ENCODE peak calls at places on chromosomes 12 and 14, in eight cellular contexts. One of them, this sample, is unnamed.

GRCh38 chr14:66490143-66491111 is 4.3 kb downstream of the CCDC196 start:
- ATAC-seq in heart left ventricle: no peak
- ATAC-seq in naive thymus-derived CD8-positive, alpha-beta T cell: no peak
- ATAC-seq in CD4-positive, alpha-beta T cell: no peak
- ATAC-seq in left ventricle myocardium superior: no peak
- ATAC-seq in GM23338: no peak
- ATAC-seq in activated B cell treated with CpG ODN at 0.5 μM for 24 hours: no peak
- ATAC-seq in lower lobe of right lung: no peak
- ATAC-seq in this sample: no peak

GRCh38 chr12:7588703-7589329 is 76.9 kb downstream of the APOBEC1 start:
- ATAC-seq in heart left ventricle: peak
- ATAC-seq in naive thymus-derived CD8-positive, alpha-beta T cell: peak
- ATAC-seq in CD4-positive, alpha-beta T cell: no peak
- ATAC-seq in left ventricle myocardium superior: peak
- ATAC-seq in GM23338: no peak
- ATAC-seq in activated B cell treated with CpG ODN at 0.5 μM for 24 hours: no peak
- ATAC-seq in lower lobe of right lung: peak
- ATAC-seq in this sample: no peak

GRCh38 chr14:24071836-24072420 is 566 bp downstream of the CPNE6 start:
- ATAC-seq in heart left ventricle: no peak
- ATAC-seq in naive thymus-derived CD8-positive, alpha-beta T cell: no peak
- ATAC-seq in CD4-positive, alpha-beta T cell: no peak
- ATAC-seq in left ventricle myocardium superior: no peak
- ATAC-seq in GM23338: no peak
- ATAC-seq in activated B cell treated with CpG ODN at 0.5 μM for 24 hours: no peak
- ATAC-seq in lower lobe of right lung: no peak
- ATAC-seq in this sample: no peak

GRCh38 chr12:11812558-11813421 is 163.3 kb downstream of the ETV6 start:
- ATAC-seq in heart left ventricle: peak
- ATAC-seq in naive thymus-derived CD8-positive, alpha-beta T cell: peak
- ATAC-seq in CD4-positive, alpha-beta T cell: peak
- ATAC-seq in left ventricle myocardium superior: peak
- ATAC-seq in GM23338: peak
- ATAC-seq in activated B cell treated with CpG ODN at 0.5 μM for 24 hours: peak
- ATAC-seq in lower lobe of right lung: peak
- ATAC-seq in this sample: peak

GRCh38 chr14:96459851-96460250 is 42.3 kb upstream of the PAPOLA start:
- ATAC-seq in heart left ventricle: no peak
- ATAC-seq in naive thymus-derived CD8-positive, alpha-beta T cell: no peak
- ATAC-seq in CD4-positive, alpha-beta T cell: no peak
- ATAC-seq in left ventricle myocardium superior: no peak
- ATAC-seq in GM23338: no peak
- ATAC-seq in activated B cell treated with CpG ODN at 0.5 μM for 24 hours: no peak
- ATAC-seq in lower lobe of right lung: no peak
- ATAC-seq in this sample: no peak

GRCh38 chr14:62691613-62692489 is 353.4 kb downstream of the KCNH5 start:
- ATAC-seq in heart left ventricle: peak
- ATAC-seq in naive thymus-derived CD8-positive, alpha-beta T cell: no peak
- ATAC-seq in CD4-positive, alpha-beta T cell: no peak
- ATAC-seq in left ventricle myocardium superior: peak
- ATAC-seq in GM23338: no peak
- ATAC-seq in activated B cell treated with CpG ODN at 0.5 μM for 24 hours: no peak
- ATAC-seq in lower lobe of right lung: peak
- ATAC-seq in this sample: no peak

GRCh38 chr12:57268264-57268663 is 17.3 kb upstream of the STAC3 start:
- ATAC-seq in heart left ventricle: no peak
- ATAC-seq in naive thymus-derived CD8-positive, alpha-beta T cell: no peak
- ATAC-seq in CD4-positive, alpha-beta T cell: no peak
- ATAC-seq in left ventricle myocardium superior: no peak
- ATAC-seq in GM23338: no peak
- ATAC-seq in activated B cell treated with CpG ODN at 0.5 μM for 24 hours: no peak
- ATAC-seq in lower lobe of right lung: peak
- ATAC-seq in this sample: no peak

GRCh38 chr14:100684154-100684553 is 42.5 kb upstream of the DLK1 start:
- ATAC-seq in heart left ventricle: no peak
- ATAC-seq in naive thymus-derived CD8-positive, alpha-beta T cell: no peak
- ATAC-seq in CD4-positive, alpha-beta T cell: no peak
- ATAC-seq in left ventricle myocardium superior: no peak
- ATAC-seq in GM23338: no peak
- ATAC-seq in activated B cell treated with CpG ODN at 0.5 μM for 24 hours: no peak
- ATAC-seq in lower lobe of right lung: no peak
- ATAC-seq in this sample: no peak

GRCh38 chr12:57332646-57333312 is 81.8 kb upstream of the STAC3 start:
- ATAC-seq in heart left ventricle: no peak
- ATAC-seq in naive thymus-derived CD8-positive, alpha-beta T cell: no peak
- ATAC-seq in CD4-positive, alpha-beta T cell: no peak
- ATAC-seq in left ventricle myocardium superior: no peak
- ATAC-seq in GM23338: no peak
- ATAC-seq in activated B cell treated with CpG ODN at 0.5 μM for 24 hours: no peak
- ATAC-seq in lower lobe of right lung: no peak
- ATAC-seq in this sample: no peak

GRCh38 chr12:83321971-83322370 is 635.3 kb downstream of the TMTC2 start:
- ATAC-seq in heart left ventricle: no peak
- ATAC-seq in naive thymus-derived CD8-positive, alpha-beta T cell: no peak
- ATAC-seq in CD4-positive, alpha-beta T cell: no peak
- ATAC-seq in left ventricle myocardium superior: no peak
- ATAC-seq in GM23338: no peak
- ATAC-seq in activated B cell treated with CpG ODN at 0.5 μM for 24 hours: no peak
- ATAC-seq in lower lobe of right lung: no peak
- ATAC-seq in this sample: no peak

GRCh38 chr12:12336049-12336411 is 14.0 kb downstream of the MANSC1 start:
- ATAC-seq in heart left ventricle: no peak
- ATAC-seq in naive thymus-derived CD8-positive, alpha-beta T cell: no peak
- ATAC-seq in CD4-positive, alpha-beta T cell: no peak
- ATAC-seq in left ventricle myocardium superior: no peak
- ATAC-seq in GM23338: no peak
- ATAC-seq in activated B cell treated with CpG ODN at 0.5 μM for 24 hours: peak
- ATAC-seq in lower lobe of right lung: peak
- ATAC-seq in this sample: no peak

GRCh38 chr14:69701857-69702256 is 65.1 kb upstream of the SRSF5 start:
- ATAC-seq in heart left ventricle: peak
- ATAC-seq in naive thymus-derived CD8-positive, alpha-beta T cell: no peak
- ATAC-seq in CD4-positive, alpha-beta T cell: no peak
- ATAC-seq in left ventricle myocardium superior: peak
- ATAC-seq in GM23338: no peak
- ATAC-seq in activated B cell treated with CpG ODN at 0.5 μM for 24 hours: no peak
- ATAC-seq in lower lobe of right lung: peak
- ATAC-seq in this sample: peak

GRCh38 chr14:68558096-68558495 is 234.8 kb downstream of the ZFP36L1 start:
- ATAC-seq in heart left ventricle: no peak
- ATAC-seq in naive thymus-derived CD8-positive, alpha-beta T cell: no peak
- ATAC-seq in CD4-positive, alpha-beta T cell: no peak
- ATAC-seq in left ventricle myocardium superior: no peak
- ATAC-seq in GM23338: no peak
- ATAC-seq in activated B cell treated with CpG ODN at 0.5 μM for 24 hours: no peak
- ATAC-seq in lower lobe of right lung: no peak
- ATAC-seq in this sample: no peak

GRCh38 chr12:25107920-25108319 is 87.0 kb downstream of the DNAI7 start:
- ATAC-seq in heart left ventricle: no peak
- ATAC-seq in naive thymus-derived CD8-positive, alpha-beta T cell: no peak
- ATAC-seq in CD4-positive, alpha-beta T cell: no peak
- ATAC-seq in left ventricle myocardium superior: no peak
- ATAC-seq in GM23338: no peak
- ATAC-seq in activated B cell treated with CpG ODN at 0.5 μM for 24 hours: peak
- ATAC-seq in lower lobe of right lung: no peak
- ATAC-seq in this sample: peak

GRCh38 chr14:99175331-99176155 is 96.5 kb downstream of the BCL11B start:
- ATAC-seq in heart left ventricle: no peak
- ATAC-seq in naive thymus-derived CD8-positive, alpha-beta T cell: no peak
- ATAC-seq in CD4-positive, alpha-beta T cell: no peak
- ATAC-seq in left ventricle myocardium superior: no peak
- ATAC-seq in GM23338: no peak
- ATAC-seq in activated B cell treated with CpG ODN at 0.5 μM for 24 hours: no peak
- ATAC-seq in lower lobe of right lung: no peak
- ATAC-seq in this sample: peak

GRCh38 chr14:51289169-51289568 is 49.1 kb downstream of the TMX1 start:
- ATAC-seq in heart left ventricle: no peak
- ATAC-seq in naive thymus-derived CD8-positive, alpha-beta T cell: no peak
- ATAC-seq in CD4-positive, alpha-beta T cell: no peak
- ATAC-seq in left ventricle myocardium superior: no peak
- ATAC-seq in GM23338: no peak
- ATAC-seq in activated B cell treated with CpG ODN at 0.5 μM for 24 hours: no peak
- ATAC-seq in lower lobe of right lung: no peak
- ATAC-seq in this sample: no peak

GRCh38 chr12:89507015-89507824 is 17.4 kb downstream of the GALNT4 start:
- ATAC-seq in heart left ventricle: no peak
- ATAC-seq in naive thymus-derived CD8-positive, alpha-beta T cell: no peak
- ATAC-seq in CD4-positive, alpha-beta T cell: no peak
- ATAC-seq in left ventricle myocardium superior: no peak
- ATAC-seq in GM23338: no peak
- ATAC-seq in activated B cell treated with CpG ODN at 0.5 μM for 24 hours: no peak
- ATAC-seq in lower lobe of right lung: no peak
- ATAC-seq in this sample: no peak

GRCh38 chr12:42834062-42834461 is 244.5 kb upstream of the PRICKLE1 start:
- ATAC-seq in heart left ventricle: no peak
- ATAC-seq in naive thymus-derived CD8-positive, alpha-beta T cell: no peak
- ATAC-seq in CD4-positive, alpha-beta T cell: no peak
- ATAC-seq in left ventricle myocardium superior: no peak
- ATAC-seq in GM23338: no peak
- ATAC-seq in activated B cell treated with CpG ODN at 0.5 μM for 24 hours: no peak
- ATAC-seq in lower lobe of right lung: no peak
- ATAC-seq in this sample: no peak

GRCh38 chr12:122646568-122647220 is 56.5 kb downstream of the HCAR2 start:
- ATAC-seq in heart left ventricle: no peak
- ATAC-seq in naive thymus-derived CD8-positive, alpha-beta T cell: peak
- ATAC-seq in CD4-positive, alpha-beta T cell: peak
- ATAC-seq in left ventricle myocardium superior: no peak
- ATAC-seq in GM23338: no peak
- ATAC-seq in activated B cell treated with CpG ODN at 0.5 μM for 24 hours: peak
- ATAC-seq in lower lobe of right lung: peak
- ATAC-seq in this sample: peak

GRCh38 chr12:7004287-7004803 is 13.9 kb downstream of the LPCAT3 start:
- ATAC-seq in heart left ventricle: no peak
- ATAC-seq in naive thymus-derived CD8-positive, alpha-beta T cell: no peak
- ATAC-seq in CD4-positive, alpha-beta T cell: no peak
- ATAC-seq in left ventricle myocardium superior: no peak
- ATAC-seq in GM23338: no peak
- ATAC-seq in activated B cell treated with CpG ODN at 0.5 μM for 24 hours: no peak
- ATAC-seq in lower lobe of right lung: no peak
- ATAC-seq in this sample: no peak

GRCh38 chr14:34646570-34647255 is 16.8 kb upstream of the SNX6 start:
- ATAC-seq in heart left ventricle: no peak
- ATAC-seq in naive thymus-derived CD8-positive, alpha-beta T cell: no peak
- ATAC-seq in CD4-positive, alpha-beta T cell: no peak
- ATAC-seq in left ventricle myocardium superior: no peak
- ATAC-seq in GM23338: no peak
- ATAC-seq in activated B cell treated with CpG ODN at 0.5 μM for 24 hours: no peak
- ATAC-seq in lower lobe of right lung: no peak
- ATAC-seq in this sample: no peak

GRCh38 chr12:104575442-104575841 is 118.7 kb downstream of the CHST11 start:
- ATAC-seq in heart left ventricle: no peak
- ATAC-seq in naive thymus-derived CD8-positive, alpha-beta T cell: no peak
- ATAC-seq in CD4-positive, alpha-beta T cell: no peak
- ATAC-seq in left ventricle myocardium superior: no peak
- ATAC-seq in GM23338: no peak
- ATAC-seq in activated B cell treated with CpG ODN at 0.5 μM for 24 hours: no peak
- ATAC-seq in lower lobe of right lung: no peak
- ATAC-seq in this sample: no peak

GRCh38 chr14:28681681-28682080 is 84.9 kb upstream of the FOXG1 start:
- ATAC-seq in heart left ventricle: no peak
- ATAC-seq in naive thymus-derived CD8-positive, alpha-beta T cell: no peak
- ATAC-seq in CD4-positive, alpha-beta T cell: no peak
- ATAC-seq in left ventricle myocardium superior: no peak
- ATAC-seq in GM23338: peak
- ATAC-seq in activated B cell treated with CpG ODN at 0.5 μM for 24 hours: no peak
- ATAC-seq in lower lobe of right lung: no peak
- ATAC-seq in this sample: no peak

GRCh38 chr14:54555651-54556050 is 11.3 kb upstream of the SAMD4A start:
- ATAC-seq in heart left ventricle: no peak
- ATAC-seq in naive thymus-derived CD8-positive, alpha-beta T cell: no peak
- ATAC-seq in CD4-positive, alpha-beta T cell: no peak
- ATAC-seq in left ventricle myocardium superior: no peak
- ATAC-seq in GM23338: peak
- ATAC-seq in activated B cell treated with CpG ODN at 0.5 μM for 24 hours: no peak
- ATAC-seq in lower lobe of right lung: no peak
- ATAC-seq in this sample: no peak

GRCh38 chr14:68526420-68527105 is 266.3 kb downstream of the ZFP36L1 start:
- ATAC-seq in heart left ventricle: peak
- ATAC-seq in naive thymus-derived CD8-positive, alpha-beta T cell: no peak
- ATAC-seq in CD4-positive, alpha-beta T cell: no peak
- ATAC-seq in left ventricle myocardium superior: peak
- ATAC-seq in GM23338: no peak
- ATAC-seq in activated B cell treated with CpG ODN at 0.5 μM for 24 hours: no peak
- ATAC-seq in lower lobe of right lung: peak
- ATAC-seq in this sample: no peak

GRCh38 chr14:105126126-105126969 is 42.2 kb downstream of the JAG2 start:
- ATAC-seq in heart left ventricle: no peak
- ATAC-seq in naive thymus-derived CD8-positive, alpha-beta T cell: no peak
- ATAC-seq in CD4-positive, alpha-beta T cell: no peak
- ATAC-seq in left ventricle myocardium superior: no peak
- ATAC-seq in GM23338: peak
- ATAC-seq in activated B cell treated with CpG ODN at 0.5 μM for 24 hours: no peak
- ATAC-seq in lower lobe of right lung: no peak
- ATAC-seq in this sample: no peak

GRCh38 chr12:68451261-68452091 is 119.3 kb upstream of the MDM1 start:
- ATAC-seq in heart left ventricle: peak
- ATAC-seq in naive thymus-derived CD8-positive, alpha-beta T cell: peak
- ATAC-seq in CD4-positive, alpha-beta T cell: peak
- ATAC-seq in left ventricle myocardium superior: peak
- ATAC-seq in GM23338: no peak
- ATAC-seq in activated B cell treated with CpG ODN at 0.5 μM for 24 hours: peak
- ATAC-seq in lower lobe of right lung: peak
- ATAC-seq in this sample: peak

GRCh38 chr12:93315907-93316622 is 61.7 kb upstream of the NUDT4 start:
- ATAC-seq in heart left ventricle: peak
- ATAC-seq in naive thymus-derived CD8-positive, alpha-beta T cell: no peak
- ATAC-seq in CD4-positive, alpha-beta T cell: no peak
- ATAC-seq in left ventricle myocardium superior: peak
- ATAC-seq in GM23338: no peak
- ATAC-seq in activated B cell treated with CpG ODN at 0.5 μM for 24 hours: no peak
- ATAC-seq in lower lobe of right lung: no peak
- ATAC-seq in this sample: no peak

GRCh38 chr14:56474419-56475022 is 105.1 kb upstream of the TMEM260 start:
- ATAC-seq in heart left ventricle: no peak
- ATAC-seq in naive thymus-derived CD8-positive, alpha-beta T cell: no peak
- ATAC-seq in CD4-positive, alpha-beta T cell: peak
- ATAC-seq in left ventricle myocardium superior: no peak
- ATAC-seq in GM23338: peak
- ATAC-seq in activated B cell treated with CpG ODN at 0.5 μM for 24 hours: peak
- ATAC-seq in lower lobe of right lung: peak
- ATAC-seq in this sample: no peak

GRCh38 chr14:99271951-99272668 is at the start of gene BCL11B:
- ATAC-seq in heart left ventricle: peak
- ATAC-seq in naive thymus-derived CD8-positive, alpha-beta T cell: peak
- ATAC-seq in CD4-positive, alpha-beta T cell: peak
- ATAC-seq in left ventricle myocardium superior: peak
- ATAC-seq in GM23338: peak
- ATAC-seq in activated B cell treated with CpG ODN at 0.5 μM for 24 hours: peak
- ATAC-seq in lower lobe of right lung: peak
- ATAC-seq in this sample: peak

GRCh38 chr12:100993916-100994315 is 199.3 kb downstream of the ANO4 start:
- ATAC-seq in heart left ventricle: no peak
- ATAC-seq in naive thymus-derived CD8-positive, alpha-beta T cell: no peak
- ATAC-seq in CD4-positive, alpha-beta T cell: no peak
- ATAC-seq in left ventricle myocardium superior: no peak
- ATAC-seq in GM23338: peak
- ATAC-seq in activated B cell treated with CpG ODN at 0.5 μM for 24 hours: no peak
- ATAC-seq in lower lobe of right lung: no peak
- ATAC-seq in this sample: no peak

GRCh38 chr12:53579545-53579955 is 46.6 kb downstream of the ATF7 start:
- ATAC-seq in heart left ventricle: peak
- ATAC-seq in naive thymus-derived CD8-positive, alpha-beta T cell: no peak
- ATAC-seq in CD4-positive, alpha-beta T cell: no peak
- ATAC-seq in left ventricle myocardium superior: peak
- ATAC-seq in GM23338: no peak
- ATAC-seq in activated B cell treated with CpG ODN at 0.5 μM for 24 hours: peak
- ATAC-seq in lower lobe of right lung: peak
- ATAC-seq in this sample: peak

GRCh38 chr12:93447555-93448265 is 6.0 kb upstream of the UBE2N start:
- ATAC-seq in heart left ventricle: no peak
- ATAC-seq in naive thymus-derived CD8-positive, alpha-beta T cell: peak
- ATAC-seq in CD4-positive, alpha-beta T cell: peak
- ATAC-seq in left ventricle myocardium superior: no peak
- ATAC-seq in GM23338: no peak
- ATAC-seq in activated B cell treated with CpG ODN at 0.5 μM for 24 hours: no peak
- ATAC-seq in lower lobe of right lung: no peak
- ATAC-seq in this sample: no peak

GRCh38 chr12:120710805-120711296 is 593 bp downstream of the UNC119B start:
- ATAC-seq in heart left ventricle: peak
- ATAC-seq in naive thymus-derived CD8-positive, alpha-beta T cell: peak
- ATAC-seq in CD4-positive, alpha-beta T cell: peak
- ATAC-seq in left ventricle myocardium superior: peak
- ATAC-seq in GM23338: peak
- ATAC-seq in activated B cell treated with CpG ODN at 0.5 μM for 24 hours: peak
- ATAC-seq in lower lobe of right lung: peak
- ATAC-seq in this sample: peak